ENCODE peak calls at places on chromosomes 3 and 15, in five cellular contexts. O is AG09319, Q is kidney tubule cell, U is left colon, E is HTR-8/SVneo. Y is an unnamed sample.
A peak's percentile ranks its signal among the peaks of the same experiment; 100 is the strongest.

GRCh38 chr3:39178553-39178952 is 13.8 kb downstream of the XIRP1 start:
- DNase-seq in O (no peak), Q (peak; percentile 23), U (no peak), E (no peak), Y (no peak)

GRCh38 chr15:26729030-26729429 is 43.8 kb downstream of the GABRB3 start:
- DNase-seq in O (no peak), Q (no peak), U (no peak), E (no peak), Y (no peak)

GRCh38 chr3:101643861-101644613 is 32.9 kb downstream of the ZBTB11 start:
- DNase-seq in O (peak; percentile 4), Q (peak; percentile 90), U (no peak), E (no peak), Y (peak; percentile 59)

GRCh38 chr3:184005981-184006507 is 11.6 kb downstream of the ABCC5 start:
- DNase-seq in O (no peak), Q (peak; percentile 95), U (peak; percentile 91), E (no peak), Y (peak; percentile 73)

GRCh38 chr15:67406257-67406861 is 114.6 kb upstream of the C15orf61 start:
- DNase-seq in O (no peak), Q (no peak), U (no peak), E (no peak), Y (no peak)

GRCh38 chr3:24773798-24774197 is 279.1 kb upstream of the THRB start:
- DNase-seq in O (peak; percentile 27), Q (peak; percentile 74), U (peak; percentile 40), E (peak; percentile 33), Y (peak; percentile 44)

GRCh38 chr3:129286081-129286480 is 7.4 kb downstream of the HMCES start:
- DNase-seq in O (no peak), Q (no peak), U (no peak), E (no peak), Y (no peak)

GRCh38 chr3:187629711-187630110 is 40.5 kb downstream of the SST start:
- DNase-seq in O (peak; percentile 77), Q (no peak), U (no peak), E (no peak), Y (no peak)

Y was measured in ACHN.